ENCODE peak calls at places on chromosome 15, in nine cellular contexts. P is GM04504, L is tibial nerve, B is mesothelial cell of epicardium, Z is NCI-H748 treated with DMSO at 0.1 percent for 48 hours, A is HS-5, G is ACHN, I is psoas muscle, W is astrocyte of the spinal cord. S is an unnamed sample.

GRCh38 chr15:90598053-90598577 is 68.4 kb downstream of the CRTC3 start:
- DNase-seq in P (no peak), A (no peak), B (no peak), I (peak; percentile 72), G (no peak), Z (no peak), W (no peak), L (peak; percentile 68), S (no peak)

GRCh38 chr15:77225641-77226040 is 154.7 kb upstream of the TSPAN3 start:
- DNase-seq in Z (no peak), I (no peak), W (no peak), P (no peak), A (no peak), L (no peak), G (no peak), B (no peak), S (no peak)

GRCh38 chr15:67690936-67691335 is 134.4 kb upstream of the SKOR1 start:
- DNase-seq in Z (peak; percentile 31), I (no peak), A (no peak), W (peak; percentile 76), G (peak; percentile 72), L (no peak), P (no peak), B (no peak), S (no peak)

GRCh38 chr15:80946576-80946975 is 43.0 kb downstream of the MESD start:
- DNase-seq in A (no peak), L (no peak), P (no peak), B (no peak), I (no peak), W (no peak), G (no peak), Z (no peak), S (no peak)

GRCh38 chr15:83585770-83586169 is 68.2 kb upstream of the ADAMTSL3 start:
- DNase-seq in B (no peak), I (no peak), A (no peak), Z (no peak), P (no peak), G (peak; percentile 9), W (no peak), L (no peak), S (no peak)

GRCh38 chr15:96410175-96411055 is 79.9 kb downstream of the NR2F2 start:
- DNase-seq in L (no peak), A (no peak), G (no peak), I (no peak), B (no peak), P (no peak), Z (no peak), W (peak; percentile 29), S (no peak)

GRCh38 chr15:89912145-89912673 is 543 bp downstream of the ARPIN start:
- DNase-seq in L (no peak), W (peak; percentile 8), Z (no peak), A (no peak), P (no peak), I (peak; percentile 74), B (no peak), G (peak; percentile 4), S (no peak)

GRCh38 chr15:62325597-62325996 is 160.5 kb upstream of the C2CD4B start:
- DNase-seq in Z (no peak), I (no peak), P (no peak), B (no peak), W (no peak), A (no peak), G (no peak), L (no peak), S (no peak)

GRCh38 chr15:48358229-48358641 is 27.0 kb downstream of the DUT start:
- DNase-seq in A (no peak), P (no peak), L (no peak), Z (peak; percentile 11), I (no peak), G (peak; percentile 31), W (peak; percentile 68), B (no peak), S (no peak)

GRCh38 chr15:91787198-91787597 is 66.3 kb upstream of the SLCO3A1 start:
- DNase-seq in A (no peak), I (no peak), P (no peak), G (no peak), B (no peak), L (no peak), W (no peak), Z (peak; percentile 36), S (no peak)